ENCODE peak calls at places on chromosomes 16 and 17, in five cellular contexts. A is endothelial cell; Q is amygdala; I is activated T-cell treated with anti-CD3 and anti-CD28 coated beads for 1 hour; V is stimulated activated CD8-positive, alpha-beta memory T cell treated with anti-CD3 and anti-CD28 coated beads, Interleukin-4, amount 100 ng/mL, for 48 hours. S is an unnamed sample.

GRCh38 chr16:61654962-61655361 is 381.3 kb downstream of the CDH8 start:
- DNase-seq in A (no peak), Q (no peak), I (no peak), V (no peak), S (no peak)

GRCh38 chr17:78375401-78376079 is 2.9 kb upstream of the PGS1 start:
- DNase-seq in A (no peak), Q (no peak), I (no peak), V (no peak), S (no peak)

GRCh38 chr16:10906914-10907756 is 30.1 kb downstream of the CIITA start:
- DNase-seq in A (no peak), Q (no peak), I (no peak), V (no peak), S (no peak)

GRCh38 chr17:58691701-58692238 is at the start of gene TEX14:
- DNase-seq in A (no peak), Q (no peak), I (no peak), V (no peak), S (peak)

GRCh38 chr16:57616241-57616640 is 12.2 kb upstream of the ADGRG1 start:
- DNase-seq in A (no peak), Q (no peak), I (no peak), V (no peak), S (no peak)

GRCh38 chr17:13398091-13398490 is 203.6 kb downstream of the HS3ST3A1 start:
- DNase-seq in A (no peak), Q (no peak), I (no peak), V (no peak), S (no peak)

GRCh38 chr17:42409467-42410351 is 13.3 kb downstream of the CAVIN1 start:
- DNase-seq in A (no peak), Q (no peak), I (no peak), V (no peak), S (no peak)

GRCh38 chr16:27761816-27762215 is 211.9 kb downstream of the KATNIP start:
- DNase-seq in A (no peak), Q (no peak), I (no peak), V (no peak), S (no peak)

GRCh38 chr16:79045191-79045590 is 555.3 kb downstream of the MAF start:
- DNase-seq in A (no peak), Q (no peak), I (no peak), V (no peak), S (no peak)

GRCh38 chr17:32483451-32484019 is 3.3 kb upstream of the CDK5R1 start:
- DNase-seq in A (peak), Q (peak), I (no peak), V (no peak), S (peak)

GRCh38 chr16:23339781-23340180 is 37.7 kb downstream of the SCNN1B start:
- DNase-seq in A (no peak), Q (no peak), I (no peak), V (no peak), S (no peak)

GRCh38 chr17:80981062-80981902 is 10.4 kb upstream of the CHMP6 start:
- DNase-seq in A (peak), Q (no peak), I (peak), V (peak), S (peak)

GRCh38 chr16:87762071-87762571 is 3.7 kb downstream of the KLHDC4 start:
- DNase-seq in A (no peak), Q (no peak), I (no peak), V (peak), S (no peak)

GRCh38 chr17:22266231-22266630 is 573.9 kb downstream of the KCNJ18 start:
- DNase-seq in A (no peak), Q (no peak), I (no peak), V (no peak), S (no peak)

GRCh38 chr17:11643851-11644250 is 45.6 kb downstream of the DNAH9 start:
- DNase-seq in A (no peak), Q (no peak), I (no peak), V (no peak), S (no peak)

GRCh38 chr17:38636054-38636453 is 30.3 kb upstream of the SRCIN1 start:
- DNase-seq in A (no peak), Q (no peak), I (no peak), V (no peak), S (no peak)

GRCh38 chr17:41284043-41284442 is 8.5 kb downstream of the KRTAP9-7 start:
- DNase-seq in A (no peak), Q (no peak), I (no peak), V (no peak), S (no peak)

S was measured in D341Med.